ENCODE peak calls at places on chromosomes 5 and 9, in five cellular contexts. N is SK-N-SH, J is H1, O is HepG2, M is K562. B is an unnamed sample.

GRCh38 chr9:136821333-136822031 is 13.7 kb downstream of the RABL6 start:
- DNase-seq in N (no peak), J (no peak), O (no peak), M (no peak), B (no peak)

GRCh38 chr9:106697799-106698591 is 165.0 kb upstream of the ZNF462 start:
- DNase-seq in N (peak; percentile 77), J (no peak), O (no peak), M (no peak), B (no peak)

GRCh38 chr5:43802651-43803050 is 199.7 kb downstream of the NNT start:
- DNase-seq in N (no peak), J (no peak), O (no peak), M (no peak), B (no peak)

GRCh38 chr5:146877783-146878470 is 630 bp downstream of the PPP2R2B start:
- DNase-seq in N (peak; percentile 79), J (peak; percentile 78), O (no peak), M (no peak), B (no peak)

GRCh38 chr9:93231121-93231694 is 47.3 kb downstream of the WNK2 start:
- DNase-seq in N (peak; percentile 82), J (no peak), O (no peak), M (no peak), B (no peak)

GRCh38 chr9:90600029-90600428 is 42.6 kb downstream of the DIRAS2 start:
- DNase-seq in N (no peak), J (no peak), O (no peak), M (no peak), B (no peak)

GRCh38 chr9:128607642-128608350 is 48.9 kb downstream of the DYNC2I2 start:
- DNase-seq in N (no peak), J (no peak), O (no peak), M (no peak), B (no peak)

GRCh38 chr9:77588319-77588937 is 59.7 kb downstream of the GNA14 start:
- DNase-seq in N (no peak), J (no peak), O (no peak), M (no peak), B (no peak)

GRCh38 chr5:76074487-76074886 is 8.7 kb upstream of the SV2C start:
- DNase-seq in N (peak; percentile 36), J (no peak), O (peak; percentile 3), M (peak; percentile 24), B (no peak)

GRCh38 chr9:134286513-134287245 is 39.6 kb upstream of the RXRA start:
- DNase-seq in N (peak; percentile 56), J (no peak), O (no peak), M (no peak), B (no peak)

GRCh38 chr5:15249152-15249551 is 250.8 kb upstream of the FBXL7 start:
- DNase-seq in N (no peak), J (no peak), O (no peak), M (no peak), B (no peak)

GRCh38 chr5:149445739-149446369 is 66.8 kb upstream of the IL17B start:
- DNase-seq in N (no peak), J (no peak), O (peak; percentile 88), M (peak; percentile 86), B (no peak)

GRCh38 chr5:16791036-16791705 is 144.9 kb downstream of the MYO10 start:
- DNase-seq in N (peak; percentile 69), J (no peak), O (peak; percentile 36), M (peak; percentile 66), B (peak; percentile 37)

GRCh38 chr5:61362796-61363364 is 30.8 kb downstream of the ZSWIM6 start:
- DNase-seq in N (no peak), J (peak; percentile 55), O (no peak), M (peak; percentile 5), B (no peak)

GRCh38 chr5:64831996-64832395 is 63.3 kb downstream of the CWC27 start:
- DNase-seq in N (no peak), J (no peak), O (no peak), M (no peak), B (no peak)

GRCh38 chr5:40606077-40606765 is 73.5 kb upstream of the PTGER4 start:
- DNase-seq in N (no peak), J (no peak), O (no peak), M (no peak), B (no peak)

GRCh38 chr5:151378616-151379015 is 31.3 kb upstream of the SLC36A2 start:
- DNase-seq in N (no peak), J (no peak), O (no peak), M (no peak), B (no peak)

GRCh38 chr5:177426566-177427210 is at the start of gene GRK6:
- DNase-seq in N (peak; percentile 70), J (no peak), O (no peak), M (peak; percentile 76), B (no peak)

GRCh38 chr9:90706230-90706629 is 63.6 kb upstream of the DIRAS2 start:
- DNase-seq in N (no peak), J (no peak), O (no peak), M (no peak), B (no peak)

GRCh38 chr5:61468483-61468865 is 136.4 kb downstream of the ZSWIM6 start:
- DNase-seq in N (no peak), J (no peak), O (no peak), M (no peak), B (peak; percentile 3)

DNA sequence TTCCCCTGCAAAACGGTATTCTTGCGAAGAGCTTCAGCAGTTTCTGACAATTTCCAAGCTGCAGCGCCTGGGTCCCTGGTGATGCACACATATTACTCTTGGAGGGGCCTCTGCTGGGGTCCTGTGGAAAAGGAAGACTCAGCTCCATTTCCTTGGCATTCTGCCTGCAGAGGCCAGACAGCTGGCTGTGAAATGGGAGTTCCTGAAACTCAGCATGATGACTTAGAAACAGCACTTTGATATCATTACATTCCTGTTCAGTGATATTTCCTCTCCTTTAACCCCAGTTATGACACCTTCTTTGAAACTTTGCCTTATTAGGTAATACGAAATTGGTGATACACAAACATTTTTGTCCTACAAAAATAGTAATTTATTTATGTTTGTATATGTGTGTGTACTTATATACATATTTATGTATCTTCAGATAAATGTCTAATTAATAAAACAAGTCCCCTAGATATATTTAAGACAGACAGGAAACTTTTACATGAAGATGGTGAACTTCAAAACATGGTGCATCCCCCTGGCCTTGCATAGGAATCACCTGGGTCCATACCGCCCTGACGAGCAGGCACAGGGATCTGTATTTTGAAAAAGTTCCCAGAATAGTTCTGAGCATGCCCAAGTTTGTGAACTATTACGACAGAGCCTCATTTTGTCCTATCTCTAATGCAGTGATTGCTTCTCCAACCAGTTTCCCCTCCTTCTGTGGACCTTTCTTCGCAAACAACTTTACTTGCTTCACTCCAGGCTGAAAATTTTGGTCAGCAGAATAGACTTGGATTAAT is 98.3 kb downstream of the APBA1 start:
- DNase-seq in N (no peak), J (no peak), O (no peak), M (no peak), B (no peak)
- TF ChIP-seq MAX in N (no peak), J (no peak), O (no peak), M (no peak), B (no peak)

GRCh38 chr9:75712690-75713089 is 177.8 kb upstream of the PCSK5 start:
- DNase-seq in N (no peak), J (no peak), O (no peak), M (no peak), B (no peak)
- TF ChIP-seq SIN3A in N (no peak), J (no peak), O (no peak), M (no peak), B (no peak)

GRCh38 chr9:83623634-83623991 is 670 bp downstream of the IDNK start:
- DNase-seq in N (no peak), J (no peak), O (peak; percentile 46), M (peak; percentile 56), B (no peak)
- H3K27ac ChIP-seq in N (peak overlapping the region; percentile 93), J (no peak overlapping the region), O (peak overlapping the region; percentile 97), M (peak overlapping the region; percentile 72), B (peak overlapping the region; percentile 82)

GRCh38 chr9:70603020-70603411 is 188.6 kb upstream of the KLF9 start:
- DNase-seq in N (no peak), J (no peak), O (no peak), M (no peak), B (no peak)

GRCh38 chr9:70602364-70603019 is 188.0 kb upstream of the KLF9 start:
- DNase-seq in N (peak; percentile 66), J (peak; percentile 58), O (peak; percentile 64), M (peak; percentile 60), B (peak; percentile 65)

GRCh38 chr9:70597886-70598285 is 183.4 kb upstream of the KLF9 start:
- DNase-seq in N (no peak), J (no peak), O (no peak), M (no peak), B (no peak)

GRCh38 chr9:70601000-70601929 is 186.8 kb upstream of the KLF9 start:
- DNase-seq in N (peak; percentile 70), J (no peak), O (peak; percentile 5), M (no peak), B (no peak)

GRCh38 chr9:70600479-70600878 is 186.0 kb upstream of the KLF9 start:
- DNase-seq in N (no peak), J (no peak), O (no peak), M (no peak), B (no peak)
- TF ChIP-seq MAX in N (no peak), J (no peak), O (no peak), M (no peak), B (no peak)

GRCh38 chr9:27489087-27489876 is 34.8 kb upstream of the IFNK start:
- DNase-seq in N (no peak), J (no peak), O (no peak), M (no peak), B (no peak)
- TF ChIP-seq SIN3A in N (no peak), J (no peak), O (no peak), M (no peak), B (no peak)

GRCh38 chr5:166571668-166572067 is 1719.8 kb upstream of the WWC1 start:
- DNase-seq in N (no peak), J (no peak), O (no peak), M (no peak), B (no peak)
- H3K27ac ChIP-seq in N (no peak overlapping the region), J (no peak overlapping the region), O (no peak overlapping the region), M (no peak overlapping the region), B (no peak overlapping the region)